ENCODE peak calls at places on chromosomes 13 and 19, in five cellular contexts. C, S, G, W and N are unnamed samples.

GRCh38 chr19:47109541-47110375 is 3.8 kb downstream of the ZC3H4 start:
- DNase-seq in C (no peak), S (no peak), G (no peak), W (no peak), N (no peak)

GRCh38 chr19:10724573-10725071 is 6.7 kb downstream of the DNM2 start:
- DNase-seq in C (no peak), S (no peak), G (no peak), W (no peak), N (no peak)

GRCh38 chr13:113876341-113877148 is 12.7 kb upstream of the GAS6 start:
- DNase-seq in C (no peak), S (no peak), G (no peak), W (no peak), N (no peak)

GRCh38 chr13:99605417-99606321 is 104.4 kb downstream of the TM9SF2 start:
- DNase-seq in C (peak; percentile 50), S (peak; percentile 44), G (peak; percentile 33), W (peak; percentile 80), N (peak; percentile 75)

GRCh38 chr19:47035127-47035494 is 13.3 kb downstream of the TMEM160 start:
- DNase-seq in C (no peak), S (no peak), G (no peak), W (no peak), N (no peak)

GRCh38 chr19:35155441-35155840 is 906 bp downstream of the FXYD5 start:
- DNase-seq in C (no peak), S (no peak), G (no peak), W (no peak), N (no peak)

GRCh38 chr13:25886438-25887214 is 165.2 kb downstream of the SHISA2 start:
- DNase-seq in C (no peak), S (no peak), G (no peak), W (no peak), N (no peak)

GRCh38 chr13:91078093-91078679 is 269.3 kb upstream of the MIR17HG start:
- DNase-seq in C (no peak), S (no peak), G (no peak), W (no peak), N (no peak)

GRCh38 chr19:862529-863304 is 3.3 kb downstream of the CFD start:
- DNase-seq in C (peak; percentile 61), S (no peak), G (peak; percentile 77), W (peak; percentile 80), N (peak; percentile 71)

GRCh38 chr13:45299194-45299593 is 41.8 kb downstream of the TPT1 start:
- DNase-seq in C (no peak), S (no peak), G (no peak), W (no peak), N (no peak)

GRCh38 chr13:66210677-66211076 is 1019.5 kb downstream of the PCDH9 start:
- DNase-seq in C (no peak), S (no peak), G (no peak), W (no peak), N (no peak)

GRCh38 chr13:26471807-26472206 is 85.7 kb upstream of the WASF3 start:
- DNase-seq in C (no peak), S (no peak), G (no peak), W (no peak), N (no peak)

GRCh38 chr13:113947321-113948033 is 26.4 kb downstream of the C13orf46 start:
- DNase-seq in C (peak; percentile 66), S (peak; percentile 48), G (no peak), W (peak; percentile 86), N (peak; percentile 68)

DNA sequence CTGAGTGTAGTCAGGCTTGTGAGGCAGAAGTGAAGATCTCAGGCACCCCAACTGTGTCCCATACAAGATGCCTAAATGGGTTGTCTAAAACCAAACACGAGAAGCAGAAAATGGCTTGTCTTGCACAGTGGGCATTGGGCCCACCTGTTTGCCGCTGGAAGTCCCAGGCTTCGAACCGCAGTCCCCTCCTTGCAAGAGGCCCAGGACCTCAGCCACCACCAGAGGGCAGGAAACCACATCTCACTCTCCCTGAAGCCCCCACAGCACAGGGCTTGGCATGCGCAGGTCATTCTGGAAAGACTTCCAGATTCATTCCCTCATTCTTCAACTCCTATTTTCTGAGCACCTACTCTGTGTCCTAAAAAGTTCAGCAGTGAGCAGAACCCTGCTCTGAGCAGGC is 973.7 kb downstream of the UQCRFS1 start:
- DNase-seq in C (no peak), S (no peak), G (no peak), W (no peak), N (no peak)
- TF ChIP-seq CTCF in C (no peak), S (no peak), G (no peak), W (no peak), N (no peak)

DNA sequence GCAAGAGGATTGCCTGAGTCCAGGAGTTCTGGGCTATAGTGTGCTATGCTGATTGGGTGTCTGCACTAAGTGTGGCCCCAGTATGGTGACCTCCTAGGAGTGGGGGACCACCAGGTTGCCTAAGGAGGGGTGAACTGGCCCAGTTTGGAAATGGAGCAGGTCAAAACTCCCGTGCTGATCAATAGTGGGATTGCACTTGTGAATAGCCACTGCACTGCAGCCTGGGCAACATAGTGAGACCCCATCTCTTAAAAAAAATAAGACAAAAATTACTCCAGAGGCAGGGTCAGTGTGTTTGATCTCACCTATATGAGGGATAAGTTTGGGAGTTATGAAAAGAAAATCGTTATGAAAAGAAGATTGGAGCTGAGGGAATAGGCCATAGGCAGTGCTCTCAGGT is 21.7 kb downstream of the PAF1 start:
- DNase-seq in C (no peak), S (no peak), G (no peak), W (no peak), N (no peak)
- H3K4me1 ChIP-seq in C (peaks cover 19% of the 10 kb centered on the region), S (peaks cover 8% of the 10 kb centered on the region), G (no peaks in the 10 kb centered on the region), W (peaks cover 24% of the 10 kb centered on the region), N (peaks cover 8% of the 10 kb centered on the region)

GRCh38 chr19:54196514-54196913 is 4.1 kb upstream of the RPS9 start:
- DNase-seq in C (no peak), S (no peak), G (no peak), W (no peak), N (no peak)

GRCh38 chr19:54201172-54201701 is 579 bp downstream of the RPS9 start:
- DNase-seq in C (no peak), S (no peak), G (no peak), W (no peak), N (no peak)

GRCh38 chr19:54203151-54203611 is 2.5 kb downstream of the RPS9 start:
- DNase-seq in C (peak; percentile 59), S (no peak), G (no peak), W (no peak), N (peak; percentile 80)

GRCh38 chr19:54201980-54202379 is 1.3 kb downstream of the RPS9 start:
- DNase-seq in C (no peak), S (no peak), G (no peak), W (no peak), N (no peak)

GRCh38 chr19:54199401-54199800 is 1.3 kb upstream of the RPS9 start:
- DNase-seq in C (no peak), S (no peak), G (no peak), W (no peak), N (no peak)
- H3K4me3 ChIP-seq in C (no peak overlapping the region), S (no peak overlapping the region), G (no peak overlapping the region), W (no peak overlapping the region), N (no peak overlapping the region)

GRCh38 chr13:73286177-73286576 is 227.4 kb downstream of the KLF5 start:
- DNase-seq in C (no peak), S (no peak), G (no peak), W (no peak), N (no peak)
- TF ChIP-seq CTCF in C (no peak), S (no peak), G (no peak), W (no peak), N (no peak)

DNA sequence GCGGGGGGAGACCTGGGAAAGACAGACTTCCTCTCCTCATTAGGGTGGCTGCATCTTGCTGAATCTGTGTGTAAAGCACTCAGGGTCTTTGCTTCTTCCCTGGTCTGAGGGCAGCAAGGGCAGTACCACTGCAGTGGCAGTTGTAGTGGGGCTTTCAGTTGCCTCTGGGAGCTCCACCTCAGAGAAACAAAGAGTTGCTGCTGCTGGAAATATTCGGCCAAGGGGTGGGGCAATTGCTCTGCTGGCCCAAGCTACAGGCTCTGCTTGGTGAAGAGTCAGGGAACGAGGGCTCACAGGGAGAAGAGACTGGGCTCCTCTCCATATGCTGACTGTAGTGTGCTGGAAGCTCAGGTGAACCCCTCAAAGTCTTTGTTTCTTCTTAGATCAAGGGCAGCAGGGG is 52.5 kb downstream of the POSTN start:
- DNase-seq in C (no peak), S (no peak), G (no peak), W (no peak), N (no peak)
- H3K4me1 ChIP-seq in C (no peaks in the 10 kb centered on the region), S (no peaks in the 10 kb centered on the region), G (no peaks in the 10 kb centered on the region), W (no peaks in the 10 kb centered on the region), N (no peaks in the 10 kb centered on the region)

GRCh38 chr19:55502197-55502952 is 14.1 kb downstream of the SSC5D start:
- DNase-seq in C (no peak), S (no peak), G (no peak), W (no peak), N (no peak)

GRCh38 chr19:55504981-55505380 is 16.7 kb downstream of the SSC5D start:
- DNase-seq in C (no peak), S (no peak), G (no peak), W (no peak), N (no peak)

GRCh38 chr19:55500368-55500952 is 12.2 kb downstream of the SSC5D start:
- DNase-seq in C (no peak), S (no peak), G (no peak), W (no peak), N (no peak)

GRCh38 chr19:55503447-55504251 is 15.4 kb downstream of the SSC5D start:
- DNase-seq in C (peak; percentile 96), S (peak; percentile 92), G (peak; percentile 90), W (peak; percentile 94), N (peak; percentile 88)

GRCh38 chr19:55504252-55504603 is 16.0 kb downstream of the SSC5D start:
- DNase-seq in C (no peak), S (no peak), G (no peak), W (no peak), N (no peak)
- H3K4me3 ChIP-seq in C (peak overlapping the region; percentile 46), S (no peak overlapping the region), G (peak overlapping the region; percentile 66), W (no peak overlapping the region), N (no peak overlapping the region)

DNA sequence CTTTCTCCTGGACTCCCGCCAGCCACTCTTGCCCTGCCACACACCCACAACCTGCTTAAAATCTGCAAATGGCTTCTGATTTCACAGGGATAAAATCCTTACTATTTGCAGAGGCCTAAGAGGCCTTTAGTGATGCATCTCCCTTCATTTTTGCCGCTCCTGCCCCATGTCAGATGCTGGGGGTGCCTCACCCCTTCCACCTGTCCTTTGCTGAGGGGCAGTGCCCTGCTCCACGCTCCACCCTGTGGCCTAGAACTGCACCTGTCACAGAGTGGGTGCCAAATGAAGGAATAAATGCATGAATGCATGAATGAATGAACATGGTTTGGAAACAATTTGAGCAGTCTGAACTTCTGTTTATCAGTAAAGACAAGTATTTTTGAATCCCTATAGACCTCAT is 34.1 kb upstream of the UQCRFS1 start:
- DNase-seq in C (no peak), S (no peak), G (no peak), W (no peak), N (no peak)
- TF ChIP-seq CTCF in C (no peak), S (no peak), G (no peak), W (no peak), N (no peak)